ENCODE peak calls at places on chromosome 22, in seven cellular contexts. M is left lung, N is heart right ventricle, R is cardiac muscle cell, V is AG09309, B is sigmoid colon, L is AG10803. J is an unnamed sample.

GRCh38 chr22:19825904-19826618 is 28.6 kb downstream of the GNB1L start:
- DNase-seq in V (no peak), B (no peak), M (no peak), R (no peak), L (no peak), N (no peak), J (no peak)

GRCh38 chr22:43370045-43370444 is 26.9 kb upstream of the SCUBE1 start:
- DNase-seq in B (no peak), V (no peak), L (no peak), M (no peak), R (no peak), N (no peak), J (no peak)

GRCh38 chr22:28909375-28909774 is 26.0 kb downstream of the ZNRF3 start:
- DNase-seq in R (peak), B (no peak), M (no peak), N (no peak), L (no peak), V (no peak), J (no peak)

GRCh38 chr22:36839356-36840073 is 21.3 kb upstream of the NCF4 start:
- DNase-seq in V (no peak), L (no peak), M (no peak), N (no peak), R (peak), B (no peak), J (no peak)

GRCh38 chr22:48309115-48309705 is 1518.5 kb downstream of the BRD1 start:
- DNase-seq in B (no peak), V (no peak), L (no peak), M (no peak), N (no peak), R (no peak), J (no peak)

GRCh38 chr22:44340271-44341239 is 27.8 kb upstream of the SHISAL1 start:
- DNase-seq in N (no peak), V (no peak), L (no peak), B (no peak), M (no peak), R (no peak), J (no peak)

GRCh38 chr22:27881404-27881803 is 37.7 kb downstream of the PITPNB start:
- DNase-seq in L (peak), N (no peak), R (peak), B (peak), M (no peak), V (no peak), J (no peak)

GRCh38 chr22:38317237-38317994 is at the start of gene CSNK1E:
- DNase-seq in N (peak), L (peak), B (peak), V (no peak), M (peak), R (peak), J (no peak)

GRCh38 chr22:27460596-27461347 is 340.8 kb downstream of the MN1 start:
- DNase-seq in V (no peak), L (peak), B (peak), N (no peak), M (no peak), R (peak), J (no peak)

GRCh38 chr22:32700186-32700882 is 101.2 kb upstream of the TIMP3 start:
- DNase-seq in R (peak), B (no peak), N (peak), L (peak), M (no peak), V (no peak), J (no peak)

GRCh38 chr22:35258144-35258988 is 1.1 kb downstream of the HMGXB4 start:
- DNase-seq in M (no peak), N (no peak), V (no peak), L (peak), B (no peak), R (peak), J (no peak)

GRCh38 chr22:41808400-41808799 is 7.9 kb downstream of the CCDC134 start:
- DNase-seq in L (no peak), M (no peak), V (no peak), B (no peak), N (no peak), R (no peak), J (no peak)

GRCh38 chr22:46963672-46964545 is 201.5 kb downstream of the TBC1D22A start:
- DNase-seq in R (no peak), M (no peak), N (no peak), V (no peak), B (peak), L (no peak), J (no peak)

GRCh38 chr22:38176170-38176741 is 5.4 kb downstream of the PLA2G6 start:
- DNase-seq in B (peak), N (peak), R (peak), V (peak), M (peak), L (peak), J (no peak)

GRCh38 chr22:26642465-26643367 is 14.7 kb upstream of the MIAT start:
- DNase-seq in N (peak), B (no peak), L (no peak), M (no peak), R (peak), V (no peak), J (no peak)

GRCh38 chr22:48755332-48755949 is 1072.2 kb downstream of the BRD1 start:
- DNase-seq in M (no peak), R (no peak), V (no peak), L (no peak), B (peak), N (no peak), J (no peak)

GRCh38 chr22:42930810-42931420 is 73.8 kb upstream of the ARFGAP3 start:
- DNase-seq in M (no peak), V (no peak), L (peak), N (peak), B (no peak), R (no peak), J (no peak)

GRCh38 chr22:36934153-36934939 is 20.9 kb downstream of the CSF2RB start:
- DNase-seq in N (no peak), R (no peak), V (no peak), M (no peak), L (no peak), B (no peak), J (no peak)

GRCh38 chr22:43151251-43152000 is at the start of gene TSPO:
- DNase-seq in N (peak), R (peak), M (peak), L (peak), B (peak), V (no peak), J (no peak)

GRCh38 chr22:19874307-19875060 is 19.8 kb upstream of the GNB1L start:
- DNase-seq in R (no peak), V (no peak), B (peak), L (peak), N (no peak), M (peak), J (no peak)

GRCh38 chr22:22609271-22609670 is 35.1 kb upstream of the GGTLC2 start:
- DNase-seq in N (no peak), R (no peak), V (no peak), M (no peak), L (no peak), B (no peak), J (no peak)

GRCh38 chr22:20424937-20425587 is 12.6 kb downstream of the SCARF2 start:
- DNase-seq in L (no peak), V (no peak), B (no peak), R (no peak), M (peak), N (peak), J (no peak)

GRCh38 chr22:20966883-20967696 is at the start of gene AIFM3:
- DNase-seq in M (peak), L (no peak), B (no peak), R (no peak), N (no peak), V (no peak), J (no peak)

GRCh38 chr22:36439481-36440271 is 41.8 kb downstream of the TXN2 start:
- DNase-seq in V (peak), R (peak), B (peak), L (peak), N (peak), M (no peak), J (no peak)

GRCh38 chr22:29268511-29269229 is 602 bp downstream of the EWSR1 start:
- DNase-seq in R (peak), B (peak), V (no peak), N (peak), L (peak), M (peak), J (no peak)

GRCh38 chr22:43553451-43554258 is 141.8 kb downstream of the MPPED1 start:
- DNase-seq in L (no peak), N (no peak), R (no peak), V (no peak), M (no peak), B (peak), J (no peak)

GRCh38 chr22:35212020-35212419 is 45.3 kb upstream of the HMGXB4 start:
- DNase-seq in M (no peak), L (peak), N (no peak), V (no peak), B (no peak), R (peak), J (no peak)

GRCh38 chr22:45263790-45264269 is 20.9 kb upstream of the UPK3A start:
- DNase-seq in L (peak), V (peak), B (peak), R (peak), N (peak), M (peak), J (no peak)

GRCh38 chr22:48257690-48258065 is 1495.2 kb downstream of the TBC1D22A start:
- DNase-seq in M (no peak), N (no peak), V (no peak), L (peak), B (no peak), R (no peak), J (no peak)

GRCh38 chr22:22857607-22858558 is 29.7 kb upstream of the IGLL5 start:
- DNase-seq in N (no peak), R (no peak), B (no peak), V (no peak), L (no peak), M (no peak), J (no peak)

GRCh38 chr22:21038405-21038804 is 6.0 kb upstream of the SLC7A4 start:
- DNase-seq in R (peak), V (no peak), M (no peak), N (no peak), B (no peak), L (peak), J (no peak)

GRCh38 chr22:38397189-38398097 is 57.6 kb downstream of the KCNJ4 start:
- DNase-seq in B (no peak), M (peak), V (no peak), R (peak), L (peak), N (peak), J (no peak)

DNA sequence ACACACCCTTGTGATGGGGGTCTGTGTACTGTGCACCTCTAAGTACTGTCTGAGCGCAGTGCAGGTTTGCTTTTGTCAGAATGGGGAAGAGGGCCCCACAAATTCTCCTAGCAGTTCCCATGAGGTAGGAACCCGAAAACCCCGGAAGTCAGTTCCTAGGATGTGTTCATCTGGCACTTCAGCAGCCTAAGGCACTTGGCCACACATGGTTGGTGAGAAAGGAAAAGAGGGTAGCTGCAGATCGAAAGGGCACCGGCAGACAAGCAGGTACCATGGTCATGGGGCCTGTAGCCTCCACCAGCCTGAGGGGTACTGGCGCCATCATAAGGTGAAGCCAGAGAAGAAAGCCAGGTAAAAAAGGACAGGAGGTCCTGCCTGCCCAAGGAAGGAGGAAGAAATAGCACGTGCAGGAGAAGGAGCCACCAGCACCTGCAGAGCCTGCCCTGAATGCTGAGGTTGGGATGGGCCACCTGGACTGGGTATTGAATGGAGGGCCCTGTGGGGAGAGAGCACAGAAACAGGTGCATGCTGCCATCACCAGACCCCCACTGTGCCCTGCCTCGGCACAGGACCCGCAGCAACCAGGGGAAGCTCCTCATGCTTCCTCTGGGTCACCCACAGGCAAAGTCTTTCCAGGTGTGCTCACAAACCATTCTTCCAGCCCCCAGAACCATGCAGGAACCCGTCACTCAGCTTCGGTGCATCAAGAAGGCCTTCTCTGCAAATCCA is 8.1 kb upstream of the CASTOR1 start:
- DNase-seq in B (no peak), N (no peak), V (no peak), L (no peak), M (no peak), R (no peak), J (no peak)
- H3K4me3 ChIP-seq in B (no peak), N (no peak), V (no peak), L (no peak), M (no peak), R (no peak), J (no peak)

DNA sequence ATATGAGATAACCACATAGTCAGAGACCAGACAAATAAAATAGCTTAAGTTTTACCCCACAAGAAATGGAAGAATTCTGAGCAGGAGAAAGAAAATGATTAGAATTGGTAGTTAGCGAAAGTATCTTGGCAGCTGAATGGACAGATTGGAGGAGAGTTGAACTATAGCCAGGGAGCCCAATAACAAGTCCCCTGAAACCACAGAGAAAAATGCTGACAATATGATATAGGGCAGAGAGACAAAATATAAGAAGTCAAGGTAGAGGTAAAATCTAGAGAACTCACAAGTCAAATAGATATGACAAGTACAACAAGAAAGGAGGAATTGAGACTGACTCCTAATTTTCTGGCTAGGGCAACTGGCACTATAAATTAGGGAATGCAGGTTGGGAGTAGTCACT is 125.6 kb downstream of the MRTFA start:
- DNase-seq in R (no peak), V (no peak), B (no peak), L (no peak), M (no peak), N (no peak), J (no peak)
- H3K4me3 ChIP-seq in R (no peak), V (no peak), B (no peak), L (no peak), M (no peak), N (no peak), J (no peak)

GRCh38 chr22:31122532-31123291 is at the start of gene INPP5J:
- DNase-seq in R (peak), V (no peak), L (no peak), N (peak), B (peak), M (peak), J (peak)
- H3K4me3 ChIP-seq in R (peak), V (peak), L (peak), N (peak), B (peak), M (peak), J (peak)

GRCh38 chr22:40518840-40519239 is 117.7 kb downstream of the MRTFA start:
- DNase-seq in R (no peak), L (no peak), M (no peak), V (no peak), N (no peak), B (no peak), J (no peak)
- H3K4me3 ChIP-seq in R (no peak), L (no peak), M (no peak), V (no peak), N (no peak), B (no peak), J (no peak)